ENCODE peak calls at places on chromosomes 16 and 17, in five cellular contexts. V, J, C, U and Q are unnamed samples.

GRCh38 chr16:17417740-17418139 is 53.0 kb downstream of the XYLT1 start:
- DNase-seq in U (no peak), J (no peak), V (no peak), C (no peak), Q (peak; percentile 38)

GRCh38 chr16:2776500-2777139 is 460 bp downstream of the ELOB start:
- DNase-seq in V (no peak), U (no peak), J (no peak), C (no peak), Q (peak; percentile 25)

GRCh38 chr17:82627405-82627804 is 20.8 kb downstream of the WDR45B start:
- DNase-seq in V (no peak), U (no peak), J (no peak), C (no peak), Q (no peak)

GRCh38 chr17:48444531-48445247 is 14.7 kb upstream of the SKAP1 start:
- DNase-seq in J (peak; percentile 36), U (no peak), C (no peak), V (no peak), Q (peak; percentile 26)

GRCh38 chr17:58710948-58711552 is 18.6 kb downstream of the RAD51C start:
- DNase-seq in C (peak; percentile 21), U (peak; percentile 34), J (no peak), V (no peak), Q (peak; percentile 52)

GRCh38 chr17:78387982-78388941 is 9.8 kb downstream of the PGS1 start:
- DNase-seq in C (peak; percentile 74), V (no peak), J (no peak), U (peak; percentile 4), Q (peak; percentile 60)

GRCh38 chr17:51734462-51734861 is 424.1 kb downstream of the CA10 start:
- DNase-seq in U (no peak), V (no peak), C (no peak), J (no peak), Q (no peak)

GRCh38 chr16:58495861-58496331 is 4.0 kb upstream of the NDRG4 start:
- DNase-seq in V (no peak), C (no peak), J (no peak), U (no peak), Q (no peak)

GRCh38 chr16:24645739-24646645 is 83.5 kb upstream of the TNRC6A start:
- DNase-seq in C (peak; percentile 56), U (no peak), J (peak; percentile 99), V (no peak), Q (peak; percentile 99)

GRCh38 chr16:55039931-55040330 is 109.3 kb downstream of the IRX5 start:
- DNase-seq in J (no peak), U (no peak), V (peak; percentile 37), C (no peak), Q (no peak)

GRCh38 chr17:9371019-9371418 is 204.6 kb downstream of the STX8 start:
- DNase-seq in C (no peak), J (peak; percentile 96), U (peak; percentile 82), V (no peak), Q (peak; percentile 78)

GRCh38 chr16:883340-883739 is 82.8 kb upstream of the GNG13 start:
- DNase-seq in C (no peak), V (no peak), J (no peak), U (no peak), Q (no peak)

GRCh38 chr17:19724501-19725420 is 8.4 kb upstream of the SLC47A2 start:
- DNase-seq in U (no peak), J (no peak), V (peak; percentile 67), C (peak; percentile 42), Q (no peak)

GRCh38 chr16:28839899-28840298 is 6.2 kb downstream of the TUFM start:
- DNase-seq in C (no peak), V (no peak), U (no peak), J (no peak), Q (no peak)

GRCh38 chr17:69423450-69423849 is 9.0 kb downstream of the MAP2K6 start:
- DNase-seq in V (no peak), C (no peak), U (no peak), J (peak; percentile 57), Q (no peak)

GRCh38 chr16:76653390-76654026 is 376.3 kb downstream of the CNTNAP4 start:
- DNase-seq in V (no peak), J (peak; percentile 30), C (no peak), U (peak; percentile 91), Q (peak; percentile 21)

GRCh38 chr17:11986179-11986938 is 10.9 kb downstream of the ZNF18 start:
- DNase-seq in V (no peak), C (no peak), J (no peak), U (no peak), Q (no peak)

GRCh38 chr16:64589836-64590235 is 532.0 kb downstream of the CDH11 start:
- DNase-seq in J (peak; percentile 1), U (no peak), V (no peak), C (no peak), Q (peak; percentile 4)

GRCh38 chr16:1677339-1677738 is 740 bp upstream of the JPT2 start:
- DNase-seq in V (no peak), U (no peak), C (no peak), J (no peak), Q (no peak)

GRCh38 chr16:83040174-83040573 is 413.4 kb downstream of the CDH13 start:
- DNase-seq in V (no peak), U (no peak), C (no peak), J (peak; percentile 96), Q (peak; percentile 89)

GRCh38 chr16:81480856-81481821 is 36.5 kb downstream of the CMIP start:
- DNase-seq in J (peak; percentile 51), C (no peak), V (no peak), U (peak; percentile 15), Q (peak; percentile 88)

GRCh38 chr16:30369091-30369937 is 980 bp downstream of the TBC1D10B start:
- DNase-seq in C (no peak), J (no peak), V (no peak), U (no peak), Q (peak; percentile 32)

GRCh38 chr16:15608398-15609285 is 34.3 kb downstream of the MARF1 start:
- DNase-seq in V (no peak), U (no peak), J (no peak), C (no peak), Q (peak; percentile 10)

GRCh38 chr16:10961231-10961630 is 16.9 kb downstream of the CLEC16A start:
- DNase-seq in V (no peak), C (no peak), U (no peak), J (peak; percentile 80), Q (peak; percentile 93)

GRCh38 chr16:88593910-88594309 is 23.7 kb downstream of the ZC3H18 start:
- DNase-seq in V (no peak), U (no peak), J (no peak), C (no peak), Q (no peak)